ENCODE peak calls at places on chromosomes 16 and 17, in five cellular contexts. J is Peyer's patch, Y is tibial nerve, Z is A549, C is IMR-90. N is an unnamed sample.

GRCh38 chr16:24978370-24978914 is 36.7 kb downstream of the ARHGAP17 start:
- DNase-seq in Y (no peak), J (peak), Z (no peak), C (no peak), N (no peak)

GRCh38 chr17:41486809-41487530 is 2.7 kb downstream of the KRT36 start:
- DNase-seq in J (peak), Y (no peak), C (no peak), Z (no peak), N (no peak)

GRCh38 chr17:55416000-55416399 is 5.6 kb downstream of the MMD start:
- DNase-seq in Y (no peak), C (no peak), Z (no peak), J (no peak), N (no peak)

GRCh38 chr17:42929497-42929844 is 28.9 kb downstream of the G6PC1 start:
- DNase-seq in Z (no peak), J (no peak), Y (no peak), C (no peak), N (no peak)

GRCh38 chr16:74468807-74469511 is 47.7 kb upstream of the CLEC18B start:
- DNase-seq in Y (no peak), Z (no peak), C (no peak), J (peak), N (no peak)

GRCh38 chr17:42362245-42362961 is 25.8 kb downstream of the STAT3 start:
- DNase-seq in J (no peak), C (no peak), Z (no peak), Y (no peak), N (no peak)

GRCh38 chr17:17696075-17696474 is 14.8 kb downstream of the RAI1 start:
- DNase-seq in J (no peak), Z (no peak), C (no peak), Y (no peak), N (no peak)

GRCh38 chr17:62085511-62086408 is 20.7 kb upstream of the MED13 start:
- DNase-seq in C (peak), Y (no peak), J (no peak), Z (no peak), N (no peak)

GRCh38 chr16:15483857-15484256 is 49.5 kb downstream of the BMERB1 start:
- DNase-seq in Z (no peak), Y (no peak), J (no peak), C (no peak), N (no peak)

GRCh38 chr17:48529191-48529979 is 1.4 kb downstream of the HOXB1 start:
- DNase-seq in Z (no peak), C (no peak), J (peak), Y (no peak), N (no peak)

GRCh38 chr16:4489030-4489429 is 12.8 kb downstream of the HMOX2 start:
- DNase-seq in Y (no peak), C (peak), Z (no peak), J (no peak), N (peak)

GRCh38 chr16:76668207-76668725 is 391.1 kb downstream of the CNTNAP4 start:
- DNase-seq in C (no peak), Y (no peak), Z (no peak), J (no peak), N (no peak)

GRCh38 chr17:46733837-46734516 is 84.5 kb downstream of the WNT3 start:
- DNase-seq in Z (no peak), J (no peak), C (peak), Y (no peak), N (no peak)

GRCh38 chr17:46979023-46979870 is at the start of gene RPRML:
- DNase-seq in J (no peak), C (no peak), Z (peak), Y (no peak), N (peak)

GRCh38 chr16:67884-68789 is 4.3 kb downstream of the RHBDF1 start:
- DNase-seq in J (no peak), Y (peak), Z (no peak), C (peak), N (no peak)

GRCh38 chr16:57358527-57359095 is at the start of gene CCL22:
- DNase-seq in J (peak), C (no peak), Z (no peak), Y (no peak), N (no peak)

GRCh38 chr16:11597268-11597690 is 10.6 kb upstream of the LITAF start:
- DNase-seq in Z (no peak), Y (no peak), J (no peak), C (no peak), N (no peak)

GRCh38 chr17:10337976-10338375 is 34.8 kb downstream of the MYH13 start:
- DNase-seq in C (peak), Z (no peak), J (no peak), Y (no peak), N (no peak)

GRCh38 chr17:67053438-67054000 is 9.2 kb downstream of the CACNG1 start:
- DNase-seq in J (peak), C (no peak), Z (no peak), Y (no peak), N (no peak)

GRCh38 chr17:47717261-47717697 is 15.8 kb upstream of the TBX21 start:
- DNase-seq in C (no peak), J (no peak), Y (no peak), Z (no peak), N (no peak)

GRCh38 chr16:19114359-19115147 is 789 bp downstream of the ITPRIPL2 start:
- DNase-seq in Z (peak), Y (peak), J (peak), C (peak), N (no peak)

GRCh38 chr17:28405632-28406477 is at the start of gene SLC46A1:
- DNase-seq in C (no peak), Z (peak), Y (no peak), J (peak), N (peak)

GRCh38 chr17:46764709-46765401 is 53.6 kb downstream of the WNT3 start:
- DNase-seq in Y (no peak), Z (no peak), C (peak), J (peak), N (peak)

GRCh38 chr17:83109793-83110645 is 30.6 kb downstream of the METRNL start:
- DNase-seq in J (peak), Z (peak), C (peak), Y (peak), N (peak)

GRCh38 chr16:83689385-83689831 is 118.4 kb upstream of the HSBP1 start:
- DNase-seq in Z (no peak), Y (no peak), C (peak), J (no peak), N (peak)

GRCh38 chr16:52298769-52299168 is 248.2 kb downstream of the TOX3 start:
- DNase-seq in J (no peak), Y (no peak), Z (no peak), C (no peak), N (no peak)

GRCh38 chr16:12184419-12184831 is 207.9 kb downstream of the SNX29 start:
- DNase-seq in Z (no peak), Y (no peak), C (no peak), J (no peak), N (no peak)

GRCh38 chr16:88769617-88770458 is 15.2 kb downstream of the PIEZO1 start:
- DNase-seq in J (peak), Z (peak), Y (no peak), C (no peak), N (no peak)

GRCh38 chr16:66451548-66451947 is 24.5 kb downstream of the BEAN1 start:
- DNase-seq in J (no peak), Y (no peak), Z (no peak), C (no peak), N (no peak)

GRCh38 chr16:82063456-82064082 is 28.5 kb downstream of the HSD17B2 start:
- DNase-seq in C (no peak), J (no peak), Z (no peak), Y (no peak), N (no peak)

GRCh38 chr17:4375039-4375748 is 8.7 kb upstream of the UBE2G1 start:
- DNase-seq in Y (no peak), C (no peak), J (peak), Z (no peak), N (no peak)

GRCh38 chr17:81020767-81021497 is 14.0 kb upstream of the BAIAP2 start:
- DNase-seq in C (peak), Z (no peak), Y (no peak), J (no peak), N (peak)

GRCh38 chr17:81153340-81153803 is 11.9 kb upstream of the PVALEF start:
- DNase-seq in C (peak), Z (no peak), J (peak), Y (peak), N (peak)

GRCh38 chr17:41645371-41646063 is 21.1 kb upstream of the KRT17 start:
- DNase-seq in Y (no peak), C (peak), J (no peak), Z (peak), N (peak)

GRCh38 chr17:1360975-1361374 is 39.0 kb downstream of the YWHAE start:
- DNase-seq in C (no peak), Z (no peak), Y (no peak), J (peak), N (no peak)

GRCh38 chr16:48862087-48862532 is 252.1 kb upstream of the N4BP1 start:
- DNase-seq in Y (no peak), J (no peak), C (peak), Z (no peak), N (peak)

GRCh38 chr16:2883027-2883846 is at the start of gene FLYWCH2:
- DNase-seq in J (peak), Y (peak), Z (peak), C (peak), N (peak)
- TF ChIP-seq POLR2A in J (peak), Y (no peak), Z (peak), C (peak), N (peak)

GRCh38 chr17:79778504-79779087 is 648 bp downstream of the CBX2 start:
- DNase-seq in J (no peak), Z (no peak), C (no peak), Y (no peak), N (no peak)

GRCh38 chr17:79777166-79777843 is 643 bp upstream of the CBX2 start:
- DNase-seq in Z (peak), C (peak), Y (no peak), J (no peak), N (peak)

GRCh38 chr17:79779088-79779529 is 1.2 kb downstream of the CBX2 start:
- DNase-seq in Y (no peak), C (no peak), Z (no peak), J (no peak), N (no peak)

GRCh38 chr17:79776378-79777165 is 1.4 kb upstream of the CBX2 start:
- DNase-seq in Z (peak), J (no peak), Y (no peak), C (no peak), N (no peak)

DNA sequence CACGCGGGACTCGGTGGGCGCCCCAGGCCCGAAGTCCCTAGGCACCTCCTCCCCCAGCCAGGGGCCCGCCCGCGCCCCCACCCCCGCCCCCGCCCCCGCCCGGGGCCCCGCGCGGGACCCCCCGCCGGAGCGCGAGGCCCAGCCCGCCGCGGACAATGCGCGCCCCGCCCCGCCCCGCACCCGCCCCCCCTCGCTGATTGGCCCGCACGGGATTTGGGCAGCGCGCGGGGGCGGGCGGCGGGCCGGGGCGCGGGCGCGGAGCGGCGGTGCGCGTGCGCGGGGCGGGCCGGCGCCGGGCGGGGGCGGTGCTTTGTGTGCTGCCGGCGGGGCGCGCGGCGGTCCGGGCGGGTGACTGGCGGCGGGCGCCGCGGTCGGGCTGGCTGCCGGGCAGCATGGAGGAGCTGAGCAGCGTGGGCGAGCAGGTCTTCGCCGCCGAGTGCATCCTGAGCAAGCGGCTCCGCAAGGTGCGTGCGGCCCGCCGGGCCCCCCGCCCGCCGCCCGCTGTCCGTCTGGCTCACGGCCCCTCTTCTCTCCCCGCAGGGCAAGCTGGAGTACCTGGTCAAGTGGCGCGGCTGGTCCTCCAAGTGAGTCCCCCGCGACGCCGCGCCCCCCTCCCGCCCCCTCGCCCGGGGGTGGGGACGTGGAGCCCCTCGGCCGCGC is at the start of gene CBX2:
- DNase-seq in Z (peak), J (peak), C (peak), Y (peak), N (peak)
- TF ChIP-seq POLR2A in Z (peak), J (no peak), C (no peak), Y (no peak), N (peak)

DNA sequence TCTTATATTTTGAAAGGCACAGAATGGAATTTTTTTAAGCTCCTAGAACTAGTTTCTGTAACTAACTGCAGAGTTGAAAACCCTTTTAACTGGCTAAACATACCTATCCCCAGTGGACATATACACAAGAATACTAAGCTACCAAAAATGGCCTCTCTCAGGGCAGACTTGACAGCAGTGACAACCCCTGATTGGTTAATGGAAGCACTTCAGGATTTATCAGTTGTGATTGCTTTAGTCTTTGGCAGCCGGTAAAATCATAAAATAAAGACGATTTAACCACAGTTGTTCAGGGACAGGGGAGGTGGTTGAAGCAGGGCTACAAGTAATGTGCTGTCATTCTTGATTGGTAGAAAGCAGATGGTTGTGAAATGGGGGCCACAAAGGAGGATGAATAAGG is 452.0 kb upstream of the SOX9 start:
- DNase-seq in Y (no peak), C (no peak), Z (no peak), J (no peak), N (no peak)
- TF ChIP-seq POLR2A in Y (no peak), C (no peak), Z (no peak), J (no peak), N (no peak)

DNA sequence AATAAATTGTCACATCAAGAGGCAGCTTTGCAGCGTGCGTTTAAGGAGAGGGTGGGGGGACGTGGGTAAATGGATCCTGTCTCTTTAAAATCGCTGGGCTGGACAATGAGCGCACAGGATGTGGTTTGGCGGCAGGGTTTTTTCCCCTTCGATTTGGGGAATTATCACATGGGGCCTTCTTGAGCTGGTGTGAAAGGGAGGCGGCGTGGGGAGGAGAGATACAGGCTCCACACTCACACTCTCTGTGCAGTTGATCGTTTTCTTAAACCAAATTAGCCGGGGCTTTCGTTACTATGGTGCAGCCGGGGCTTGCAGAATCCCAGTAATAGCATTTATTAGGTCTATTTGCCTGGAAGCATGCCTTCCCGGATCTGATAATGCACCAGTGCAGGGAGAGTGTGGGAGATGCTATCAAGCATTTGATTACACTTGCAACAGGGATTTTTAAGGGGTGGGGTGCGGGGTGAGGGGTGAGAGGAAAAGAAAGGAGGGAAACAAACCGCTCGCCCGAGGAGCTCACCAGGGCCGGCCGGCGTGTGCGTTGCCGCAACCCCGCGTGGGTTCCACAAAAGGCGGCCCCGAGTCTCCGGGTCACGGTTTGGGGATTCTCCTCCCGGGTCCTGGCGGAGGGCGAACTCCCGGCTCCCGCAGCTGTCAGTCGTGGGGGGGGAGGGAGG is 58.9 kb upstream of the GSE1 start:
- DNase-seq in Y (peak), C (peak), J (peak), Z (peak), N (peak)
- TF ChIP-seq POLR2A in Y (peak), C (no peak), J (peak), Z (peak), N (peak)

GRCh38 chr16:69563605-69564580 is 1.9 kb upstream of the NFAT5 start:
- DNase-seq in Z (no peak), Y (no peak), C (peak), J (no peak), N (no peak)
- TF ChIP-seq POLR2A in Z (no peak), Y (no peak), C (no peak), J (no peak), N (no peak)

DNA sequence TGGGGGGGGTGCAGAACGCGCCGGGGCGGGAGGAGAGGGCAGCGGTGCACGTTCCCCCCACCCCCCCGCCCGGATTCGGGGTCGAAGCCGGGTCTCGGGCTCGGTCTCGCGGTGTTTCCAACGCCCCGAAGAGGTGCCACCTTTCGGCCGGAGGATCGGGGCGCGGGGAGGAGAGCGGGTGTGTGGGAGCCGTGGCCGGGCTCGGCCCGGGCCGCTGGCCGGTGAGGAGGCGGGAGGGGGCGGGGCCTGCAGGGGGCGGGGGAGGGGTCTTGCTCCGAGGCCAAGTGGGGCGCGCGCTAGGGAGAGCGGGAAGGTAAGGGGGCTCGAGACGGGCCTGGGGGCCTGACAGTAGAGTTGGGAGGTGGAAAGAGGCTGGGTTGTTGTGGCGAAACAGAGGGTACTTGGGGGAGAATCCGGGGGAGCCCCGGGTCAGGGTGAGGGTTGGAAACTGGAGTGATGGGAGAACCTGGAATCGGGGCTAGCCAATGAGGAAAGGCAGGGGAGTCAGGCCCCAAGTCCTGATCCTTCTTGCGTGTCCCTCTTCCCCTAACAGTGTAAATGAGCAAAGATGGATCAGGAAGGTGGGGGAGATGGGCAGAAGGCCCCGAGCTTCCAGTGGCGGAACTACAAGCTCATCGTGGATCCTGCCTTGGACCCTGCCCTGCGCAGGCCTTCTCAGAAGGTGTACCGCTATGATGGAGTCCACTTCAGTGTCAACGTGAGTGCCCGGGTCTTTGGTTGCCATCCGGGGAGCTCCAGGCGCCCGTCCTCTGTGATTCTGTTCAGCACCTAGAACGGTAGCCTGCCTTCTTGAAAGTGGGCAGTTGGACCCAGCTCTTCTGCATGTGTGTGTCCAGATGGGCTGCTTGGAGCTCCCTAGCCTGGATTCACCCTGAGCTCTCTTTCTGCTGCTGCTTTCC is 870 bp downstream of the SETD1A start:
- DNase-seq in Y (no peak), J (peak), Z (peak), C (peak), N (peak)
- TF ChIP-seq POLR2A in Y (no peak), J (no peak), Z (no peak), C (peak), N (no peak)

GRCh38 chr17:56723471-56723870 is 110.2 kb downstream of the C17orf67 start:
- DNase-seq in C (no peak), Y (no peak), J (no peak), Z (no peak), N (no peak)
- TF ChIP-seq POLR2A in C (no peak), Y (no peak), J (no peak), Z (no peak), N (no peak)

N was measured in H54.